ENCODE peak calls at places on chromosomes 4 and X, in six cellular contexts. F is ELR, L is NCI-H1092, K is anterior cingulate cortex, X is left lung, D is memory B cell. G is an unnamed sample.

GRCh38 chr4:48379587-48380140 is 38.3 kb downstream of the SLAIN2 start:
- DNase-seq in F (no peak), L (no peak), K (no peak), X (no peak), D (no peak), G (no peak)

GRCh38 chr4:1412376-1413220 is 6.4 kb upstream of the NKX1-1 start:
- DNase-seq in F (no peak), L (no peak), K (no peak), X (no peak), D (no peak), G (no peak)

GRCh38 chr4:95510877-95511276 is 37.9 kb downstream of the UNC5C start:
- DNase-seq in F (no peak), L (no peak), K (no peak), X (no peak), D (no peak), G (no peak)

GRCh38 chr4:1199556-1200331 is 27.4 kb upstream of the SPON2 start:
- DNase-seq in F (no peak), L (no peak), K (no peak), X (peak), D (no peak), G (no peak)

GRCh38 chr4:159278399-159278798 is 175.5 kb downstream of the RAPGEF2 start:
- DNase-seq in F (no peak), L (no peak), K (no peak), X (no peak), D (no peak), G (no peak)

GRCh38 chr4:15891312-15891711 is 47.2 kb downstream of the FGFBP1 start:
- DNase-seq in F (no peak), L (no peak), K (no peak), X (no peak), D (no peak), G (no peak)

GRCh38 chr4:80094191-80094590 is 21.2 kb upstream of the ANTXR2 start:
- DNase-seq in F (no peak), L (no peak), K (no peak), X (no peak), D (no peak), G (no peak)

GRCh38 chrX:65667503-65668355 is at the start of gene MSN:
- DNase-seq in F (peak), L (no peak), K (peak), X (peak), D (peak), G (no peak)

GRCh38 chr4:185096032-185096653 is 46.9 kb upstream of the SLC25A4 start:
- DNase-seq in F (peak), L (peak), K (no peak), X (no peak), D (no peak), G (no peak)

GRCh38 chrX:82141942-82142341 is 940.0 kb downstream of the SH3BGRL start:
- DNase-seq in F (no peak), L (no peak), K (no peak), X (no peak), D (no peak), G (no peak)